ENCODE peak calls at places on chromosomes 7 and 10, in six cellular contexts. One of them, this sample, is unnamed.

GRCh38 chr7:132009778-132010177 is 453.4 kb upstream of the PODXL start:
- DNase-seq in stomach: no peak
- DNase-seq in suprapubic skin: no peak
- DNase-seq in ovary: no peak
- DNase-seq in K562: no peak
- DNase-seq in transverse colon: no peak
- DNase-seq in this sample: no peak

GRCh38 chr10:46267132-46267985 is 19.4 kb upstream of the ANTXRL start:
- DNase-seq in stomach: peak
- DNase-seq in suprapubic skin: no peak
- DNase-seq in ovary: no peak
- DNase-seq in K562: no peak
- DNase-seq in transverse colon: no peak
- DNase-seq in this sample: no peak

GRCh38 chr10:3850999-3851937 is 66.3 kb upstream of the KLF6 start:
- DNase-seq in stomach: no peak
- DNase-seq in suprapubic skin: no peak
- DNase-seq in ovary: no peak
- DNase-seq in K562: no peak
- DNase-seq in transverse colon: no peak
- DNase-seq in this sample: no peak

GRCh38 chr10:130747359-130747758 is 564.2 kb downstream of the TCERG1L start:
- DNase-seq in stomach: no peak
- DNase-seq in suprapubic skin: peak
- DNase-seq in ovary: no peak
- DNase-seq in K562: no peak
- DNase-seq in transverse colon: no peak
- DNase-seq in this sample: no peak

GRCh38 chr7:99625321-99625720 is 8.6 kb downstream of the ZSCAN25 start:
- DNase-seq in stomach: no peak
- DNase-seq in suprapubic skin: no peak
- DNase-seq in ovary: no peak
- DNase-seq in K562: no peak
- DNase-seq in transverse colon: no peak
- DNase-seq in this sample: peak

GRCh38 chr10:125038637-125039036 is 96.7 kb downstream of the ZRANB1 start:
- DNase-seq in stomach: peak
- DNase-seq in suprapubic skin: no peak
- DNase-seq in ovary: no peak
- DNase-seq in K562: no peak
- DNase-seq in transverse colon: peak
- DNase-seq in this sample: no peak

GRCh38 chr7:53383131-53383530 is 347.7 kb downstream of the POM121L12 start:
- DNase-seq in stomach: no peak
- DNase-seq in suprapubic skin: no peak
- DNase-seq in ovary: no peak
- DNase-seq in K562: no peak
- DNase-seq in transverse colon: no peak
- DNase-seq in this sample: no peak

GRCh38 chr10:8993859-8994258 is 939.4 kb downstream of the GATA3 start:
- DNase-seq in stomach: no peak
- DNase-seq in suprapubic skin: no peak
- DNase-seq in ovary: no peak
- DNase-seq in K562: no peak
- DNase-seq in transverse colon: no peak
- DNase-seq in this sample: no peak

GRCh38 chr10:5551531-5552375 is 27.0 kb downstream of the CALML3 start:
- DNase-seq in stomach: no peak
- DNase-seq in suprapubic skin: peak
- DNase-seq in ovary: no peak
- DNase-seq in K562: peak
- DNase-seq in transverse colon: peak
- DNase-seq in this sample: no peak

GRCh38 chr10:58573970-58574538 is 61.4 kb downstream of the BICC1 start:
- DNase-seq in stomach: no peak
- DNase-seq in suprapubic skin: no peak
- DNase-seq in ovary: no peak
- DNase-seq in K562: no peak
- DNase-seq in transverse colon: no peak
- DNase-seq in this sample: no peak

GRCh38 chr10:54064215-54064614 is 736.8 kb downstream of the PCDH15 start:
- DNase-seq in stomach: no peak
- DNase-seq in suprapubic skin: no peak
- DNase-seq in ovary: no peak
- DNase-seq in K562: no peak
- DNase-seq in transverse colon: no peak
- DNase-seq in this sample: no peak

GRCh38 chr10:133135116-133135465 is 24.9 kb upstream of the KNDC1 start:
- DNase-seq in stomach: no peak
- DNase-seq in suprapubic skin: no peak
- DNase-seq in ovary: no peak
- DNase-seq in K562: no peak
- DNase-seq in transverse colon: no peak
- DNase-seq in this sample: no peak

GRCh38 chr7:74269757-74270277 is 15.6 kb upstream of the RFC2 start:
- DNase-seq in stomach: peak
- DNase-seq in suprapubic skin: no peak
- DNase-seq in ovary: peak
- DNase-seq in K562: peak
- DNase-seq in transverse colon: peak
- DNase-seq in this sample: no peak

GRCh38 chr10:99395750-99396445 is 34.5 kb downstream of the GOT1 start:
- DNase-seq in stomach: no peak
- DNase-seq in suprapubic skin: no peak
- DNase-seq in ovary: no peak
- DNase-seq in K562: no peak
- DNase-seq in transverse colon: no peak
- DNase-seq in this sample: no peak

GRCh38 chr10:71860243-71861029 is 9.4 kb upstream of the PSAP start:
- DNase-seq in stomach: peak
- DNase-seq in suprapubic skin: peak
- DNase-seq in ovary: peak
- DNase-seq in K562: peak
- DNase-seq in transverse colon: peak
- DNase-seq in this sample: peak

GRCh38 chr7:74023037-74023436 is 4.9 kb upstream of the ELN start:
- DNase-seq in stomach: peak
- DNase-seq in suprapubic skin: peak
- DNase-seq in ovary: peak
- DNase-seq in K562: peak
- DNase-seq in transverse colon: no peak
- DNase-seq in this sample: no peak

GRCh38 chr7:71482284-71482683 is 350.3 kb downstream of the GALNT17 start:
- DNase-seq in stomach: no peak
- DNase-seq in suprapubic skin: no peak
- DNase-seq in ovary: no peak
- DNase-seq in K562: no peak
- DNase-seq in transverse colon: no peak
- DNase-seq in this sample: no peak

GRCh38 chr10:132653721-132654120 is 116.1 kb downstream of the INPP5A start:
- DNase-seq in stomach: no peak
- DNase-seq in suprapubic skin: no peak
- DNase-seq in ovary: no peak
- DNase-seq in K562: no peak
- DNase-seq in transverse colon: no peak
- DNase-seq in this sample: no peak

GRCh38 chr7:6691103-6691502 is 15.6 kb downstream of the ZNF12 start:
- DNase-seq in stomach: no peak
- DNase-seq in suprapubic skin: no peak
- DNase-seq in ovary: no peak
- DNase-seq in K562: no peak
- DNase-seq in transverse colon: no peak
- DNase-seq in this sample: no peak

GRCh38 chr10:27568196-27569175 is 64.4 kb downstream of the RAB18 start:
- DNase-seq in stomach: no peak
- DNase-seq in suprapubic skin: no peak
- DNase-seq in ovary: no peak
- DNase-seq in K562: no peak
- DNase-seq in transverse colon: no peak
- DNase-seq in this sample: no peak

GRCh38 chr10:43957267-43958070 is 308.8 kb upstream of the ZNF32 start:
- DNase-seq in stomach: no peak
- DNase-seq in suprapubic skin: no peak
- DNase-seq in ovary: no peak
- DNase-seq in K562: no peak
- DNase-seq in transverse colon: no peak
- DNase-seq in this sample: peak

GRCh38 chr10:43952760-43953159 is 304.1 kb upstream of the ZNF32 start:
- DNase-seq in stomach: no peak
- DNase-seq in suprapubic skin: no peak
- DNase-seq in ovary: no peak
- DNase-seq in K562: no peak
- DNase-seq in transverse colon: no peak
- DNase-seq in this sample: peak

GRCh38 chr10:43955978-43956377 is 307.3 kb upstream of the ZNF32 start:
- DNase-seq in stomach: no peak
- DNase-seq in suprapubic skin: no peak
- DNase-seq in ovary: no peak
- DNase-seq in K562: no peak
- DNase-seq in transverse colon: no peak
- DNase-seq in this sample: peak

GRCh38 chr10:43953672-43954071 is 305.0 kb upstream of the ZNF32 start:
- DNase-seq in stomach: no peak
- DNase-seq in suprapubic skin: no peak
- DNase-seq in ovary: no peak
- DNase-seq in K562: no peak
- DNase-seq in transverse colon: no peak
- DNase-seq in this sample: peak

GRCh38 chr10:43955002-43955596 is 306.4 kb upstream of the ZNF32 start:
- DNase-seq in stomach: no peak
- DNase-seq in suprapubic skin: no peak
- DNase-seq in ovary: no peak
- DNase-seq in K562: no peak
- DNase-seq in transverse colon: no peak
- DNase-seq in this sample: peak
- TF ChIP-seq EP300 in stomach: no peak
- TF ChIP-seq EP300 in suprapubic skin: no peak
- TF ChIP-seq EP300 in ovary: no peak
- TF ChIP-seq EP300 in K562: no peak
- TF ChIP-seq EP300 in transverse colon: no peak
- TF ChIP-seq EP300 in this sample: no peak

GRCh38 chr7:27201231-27202017 is 1.5 kb upstream of the HOXA13 start:
- DNase-seq in stomach: no peak
- DNase-seq in suprapubic skin: peak
- DNase-seq in ovary: no peak
- DNase-seq in K562: no peak
- DNase-seq in transverse colon: no peak
- DNase-seq in this sample: no peak

GRCh38 chr7:27200761-27201230 is 905 bp upstream of the HOXA13 start:
- DNase-seq in stomach: no peak
- DNase-seq in suprapubic skin: peak
- DNase-seq in ovary: no peak
- DNase-seq in K562: no peak
- DNase-seq in transverse colon: no peak
- DNase-seq in this sample: no peak

GRCh38 chr7:27198138-27198841 is 1.6 kb downstream of the HOXA13 start:
- DNase-seq in stomach: no peak
- DNase-seq in suprapubic skin: peak
- DNase-seq in ovary: no peak
- DNase-seq in K562: no peak
- DNase-seq in transverse colon: no peak
- DNase-seq in this sample: no peak

GRCh38 chr7:27198871-27199801 is 755 bp downstream of the HOXA13 start:
- DNase-seq in stomach: no peak
- DNase-seq in suprapubic skin: peak
- DNase-seq in ovary: no peak
- DNase-seq in K562: no peak
- DNase-seq in transverse colon: no peak
- DNase-seq in this sample: no peak

DNA sequence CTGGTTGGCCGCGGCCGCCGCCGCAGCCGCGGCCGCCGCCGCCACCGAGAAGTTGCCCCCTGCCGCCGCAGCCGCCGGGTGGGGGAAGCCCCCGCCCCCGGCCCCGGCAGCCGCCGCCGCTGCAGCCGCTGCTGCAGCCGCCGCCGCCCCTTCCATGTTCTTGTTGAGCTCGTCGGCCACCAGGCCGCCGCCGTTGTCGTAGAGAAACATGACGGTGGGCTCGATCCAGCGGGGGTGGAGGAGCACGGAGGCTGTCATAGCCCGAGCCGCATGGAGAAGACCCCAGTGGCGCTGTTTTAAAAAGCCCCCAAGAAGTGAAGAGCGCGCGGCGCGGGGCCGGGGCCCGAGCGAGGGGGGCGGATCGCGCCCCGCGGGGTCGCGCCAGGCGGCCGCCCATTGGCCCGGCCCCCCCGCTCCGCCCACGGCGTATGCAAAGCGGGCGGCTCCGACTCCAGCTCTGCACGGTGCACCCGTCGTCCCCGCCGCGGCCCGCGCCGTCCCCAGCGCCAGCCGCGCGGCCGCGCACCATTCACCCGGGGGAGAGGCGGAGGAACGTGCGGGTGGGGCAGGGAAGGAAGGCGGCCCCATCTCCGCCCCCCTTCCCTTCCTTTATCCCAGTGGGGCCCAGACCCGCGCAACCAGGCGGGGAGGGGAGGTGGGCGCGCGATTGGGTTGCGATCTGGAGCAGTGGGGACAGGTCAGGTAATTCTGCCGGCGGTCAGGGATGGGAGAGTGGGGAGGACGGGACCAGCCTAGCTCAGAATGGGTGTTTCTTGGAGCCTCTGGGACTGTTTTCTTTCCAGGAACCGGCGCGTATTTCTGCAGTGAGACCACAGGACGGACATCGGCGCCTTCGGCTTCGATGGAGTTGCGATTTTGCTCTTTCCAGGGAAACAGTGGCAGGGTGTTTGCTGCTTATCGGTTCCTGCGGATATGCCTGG is at the start of gene HOXA13:
- DNase-seq in stomach: no peak
- DNase-seq in suprapubic skin: peak
- DNase-seq in ovary: no peak
- DNase-seq in K562: no peak
- DNase-seq in transverse colon: peak
- DNase-seq in this sample: no peak
- TF ChIP-seq POLR2A in stomach: no peak
- TF ChIP-seq POLR2A in suprapubic skin: no peak
- TF ChIP-seq POLR2A in ovary: no peak
- TF ChIP-seq POLR2A in K562: no peak
- TF ChIP-seq POLR2A in transverse colon: peak
- TF ChIP-seq POLR2A in this sample: no peak

DNA sequence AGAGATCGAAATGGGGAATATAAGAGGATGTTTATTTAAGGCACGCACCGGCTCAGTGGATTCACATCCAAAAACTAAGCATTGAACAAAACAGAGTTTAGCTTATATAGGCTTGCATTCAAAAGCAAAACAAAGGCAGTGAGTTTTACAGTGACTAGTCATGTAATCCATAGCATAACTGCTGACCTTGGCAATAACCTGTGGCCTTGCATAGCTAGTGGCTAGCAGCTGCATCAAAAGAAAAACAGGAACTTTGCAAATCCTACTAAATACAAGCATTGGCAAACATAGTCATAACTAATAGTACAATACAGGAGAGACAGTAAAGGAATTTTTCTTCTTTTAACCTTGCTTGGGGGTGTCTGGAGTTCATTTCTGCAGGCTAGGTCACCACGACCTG is 9.7 kb upstream of the ZNF485 start:
- DNase-seq in stomach: no peak
- DNase-seq in suprapubic skin: no peak
- DNase-seq in ovary: no peak
- DNase-seq in K562: no peak
- DNase-seq in transverse colon: no peak
- DNase-seq in this sample: no peak
- H3K27ac ChIP-seq in stomach: no peak
- H3K27ac ChIP-seq in suprapubic skin: no peak
- H3K27ac ChIP-seq in ovary: no peak
- H3K27ac ChIP-seq in K562: no peak
- H3K27ac ChIP-seq in transverse colon: no peak
- H3K27ac ChIP-seq in this sample: no peak

GRCh38 chr7:29370531-29371314 is 176.1 kb downstream of the CHN2 start:
- DNase-seq in stomach: peak
- DNase-seq in suprapubic skin: no peak
- DNase-seq in ovary: no peak
- DNase-seq in K562: no peak
- DNase-seq in transverse colon: peak
- DNase-seq in this sample: no peak
- TF ChIP-seq EP300 in stomach: no peak
- TF ChIP-seq EP300 in suprapubic skin: no peak
- TF ChIP-seq EP300 in ovary: no peak
- TF ChIP-seq EP300 in K562: no peak
- TF ChIP-seq EP300 in transverse colon: no peak
- TF ChIP-seq EP300 in this sample: no peak